ENCODE peak calls at places on chromosomes 13 and 19, in five cellular contexts. C, Y, R, B and I are unnamed samples.

GRCh38 chr13:54402495-54402894 is 1373.9 kb downstream of the OLFM4 start:
- DNase-seq in C (no peak), Y (no peak), R (no peak), B (no peak), I (no peak)

GRCh38 chr13:45119469-45119989 is 781 bp upstream of the GTF2F2 start:
- DNase-seq in C (peak), Y (peak), R (peak), B (peak), I (peak)

GRCh38 chr19:50475736-50476223 is 527 bp upstream of the EMC10 start:
- DNase-seq in C (no peak), Y (no peak), R (no peak), B (no peak), I (no peak)

GRCh38 chr19:33868821-33869412 is 72.2 kb downstream of the KCTD15 start:
- DNase-seq in C (no peak), Y (no peak), R (no peak), B (no peak), I (no peak)

GRCh38 chr13:109355875-109356428 is 430.4 kb downstream of the IRS2 start:
- DNase-seq in C (no peak), Y (no peak), R (no peak), B (no peak), I (no peak)

GRCh38 chr19:44796701-44797115 is 12.2 kb upstream of the BCAM start:
- DNase-seq in C (peak), Y (no peak), R (no peak), B (no peak), I (peak)

GRCh38 chr19:17209126-17210036 is 5.8 kb upstream of the USE1 start:
- DNase-seq in C (no peak), Y (no peak), R (peak), B (no peak), I (peak)

GRCh38 chr19:34481861-34482379 is 362 bp downstream of the WTIP start:
- DNase-seq in C (no peak), Y (no peak), R (no peak), B (no peak), I (no peak)

GRCh38 chr19:1360818-1361461 is 22.8 kb upstream of the NDUFS7 start:
- DNase-seq in C (no peak), Y (no peak), R (no peak), B (no peak), I (no peak)